ENCODE peak calls at places on chromosomes 11 and 22, in ten cellular contexts. S is neural crest cell; M is body of pancreas; E is glutamatergic neuron; C is K562; X is GM12878; P is activated CD8-positive, alpha-beta T cell treated with anti-CD3 and anti-CD28 coated beads for 36 hours; O is IMR-90; N is H9; H is foreskin fibroblast. J is an unnamed sample.
A peak's percentile ranks its signal among the peaks of the same experiment; 100 is the strongest.

GRCh38 chr11:27902981-27903624 is 202.8 kb upstream of the BDNF start:
- DNase-seq in S (no peak), M (no peak), E (no peak), C (no peak), X (no peak), P (no peak), O (peak; percentile 73), N (no peak), H (peak; percentile 65), J (peak; percentile 90)

GRCh38 chr11:93323747-93324146 is 6.8 kb upstream of the DEUP1 start:
- DNase-seq in S (no peak), M (no peak), E (no peak), C (no peak), X (no peak), P (no peak), O (no peak), N (no peak), H (no peak), J (no peak)

GRCh38 chr11:122399375-122399774 is 256.1 kb upstream of the UBASH3B start:
- DNase-seq in S (no peak), M (no peak), E (no peak), C (no peak), X (peak; percentile 48), P (no peak), O (no peak), N (no peak), H (no peak), J (no peak)

GRCh38 chr22:30867746-30868662 is 100.6 kb downstream of the MORC2 start:
- DNase-seq in S (no peak), M (no peak), E (no peak), C (no peak), X (no peak), P (no peak), O (no peak), N (peak; percentile 24), H (no peak), J (no peak)

GRCh38 chr11:3010521-3011275 is 18.6 kb upstream of the NAP1L4 start:
- DNase-seq in S (no peak), M (no peak), E (no peak), C (no peak), X (no peak), P (no peak), O (no peak), N (no peak), H (peak; percentile 24), J (no peak)

GRCh38 chr11:73226297-73227006 is 8.4 kb downstream of the P2RY2 start:
- DNase-seq in S (no peak), M (no peak), E (peak; percentile 2), C (no peak), X (no peak), P (no peak), O (no peak), N (no peak), H (no peak), J (no peak)

GRCh38 chr11:35082322-35083180 is 56.4 kb upstream of the CD44 start:
- DNase-seq in S (no peak), M (peak; percentile 80), E (no peak), C (peak; percentile 86), X (peak; percentile 83), P (peak; percentile 93), O (peak; percentile 83), N (peak; percentile 79), H (peak; percentile 86), J (peak; percentile 85)

GRCh38 chr22:29816980-29817379 is 21.1 kb downstream of the ASCC2 start:
- DNase-seq in S (no peak), M (no peak), E (no peak), C (no peak), X (no peak), P (no peak), O (no peak), N (no peak), H (no peak), J (no peak)

GRCh38 chr11:119589011-119589410 is 140.0 kb downstream of the NECTIN1 start:
- DNase-seq in S (no peak), M (no peak), E (no peak), C (no peak), X (no peak), P (no peak), O (no peak), N (no peak), H (no peak), J (no peak)

GRCh38 chr22:19912236-19912999 is 29.2 kb upstream of the COMT start:
- DNase-seq in S (no peak), M (no peak), E (no peak), C (no peak), X (no peak), P (no peak), O (no peak), N (peak; percentile 52), H (no peak), J (no peak)

GRCh38 chr22:19911540-19912235 is 29.9 kb upstream of the COMT start:
- DNase-seq in S (no peak), M (no peak), E (no peak), C (no peak), X (no peak), P (no peak), O (no peak), N (no peak), H (no peak), J (no peak)

GRCh38 chr22:19913337-19913936 is 28.1 kb upstream of the COMT start:
- DNase-seq in S (no peak), M (no peak), E (no peak), C (no peak), X (no peak), P (no peak), O (no peak), N (no peak), H (no peak), J (no peak)

GRCh38 chr22:19909350-19910179 is 32.0 kb upstream of the COMT start:
- DNase-seq in S (peak; percentile 86), M (peak; percentile 85), E (peak; percentile 89), C (peak; percentile 99), X (peak; percentile 32), P (peak; percentile 93), O (peak; percentile 73), N (peak; percentile 82), H (peak; percentile 62), J (peak; percentile 66)

DNA sequence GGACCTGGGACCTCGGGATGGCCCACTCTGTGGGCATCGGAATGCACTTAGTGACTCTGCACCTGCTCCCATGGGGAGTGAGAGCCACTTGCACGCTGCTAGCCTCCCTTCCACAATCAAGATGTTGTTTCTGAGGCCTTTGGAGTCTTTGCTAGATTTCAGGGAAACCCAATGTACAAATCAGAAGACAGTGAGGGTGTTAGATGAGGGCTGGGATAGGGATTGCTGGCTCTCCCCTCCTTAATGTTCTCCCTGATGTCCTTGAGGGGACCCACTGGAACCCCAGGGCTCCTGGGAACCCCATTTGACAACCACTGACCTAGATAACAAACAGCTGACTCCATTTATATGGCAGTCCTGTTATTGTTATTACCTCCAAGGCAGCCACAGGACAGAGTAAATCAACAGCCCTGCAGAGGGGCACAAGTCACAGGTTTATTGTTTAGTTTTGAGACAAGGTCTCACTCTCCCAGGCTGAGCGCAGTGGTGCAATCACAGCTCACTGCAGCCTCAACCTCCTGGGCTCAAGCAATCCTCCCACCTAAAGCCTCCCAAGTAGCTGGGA is 31.3 kb upstream of the COMT start:
- DNase-seq in S (no peak), M (no peak), E (no peak), C (no peak), X (no peak), P (no peak), O (no peak), N (no peak), H (no peak), J (no peak)
- TF ChIP-seq CTCF in S (no peak), M (no peak), E (peak; percentile 7), C (no peak), X (no peak), P (no peak), O (no peak), N (no peak), H (no peak), J (peak; percentile 33)

DNA sequence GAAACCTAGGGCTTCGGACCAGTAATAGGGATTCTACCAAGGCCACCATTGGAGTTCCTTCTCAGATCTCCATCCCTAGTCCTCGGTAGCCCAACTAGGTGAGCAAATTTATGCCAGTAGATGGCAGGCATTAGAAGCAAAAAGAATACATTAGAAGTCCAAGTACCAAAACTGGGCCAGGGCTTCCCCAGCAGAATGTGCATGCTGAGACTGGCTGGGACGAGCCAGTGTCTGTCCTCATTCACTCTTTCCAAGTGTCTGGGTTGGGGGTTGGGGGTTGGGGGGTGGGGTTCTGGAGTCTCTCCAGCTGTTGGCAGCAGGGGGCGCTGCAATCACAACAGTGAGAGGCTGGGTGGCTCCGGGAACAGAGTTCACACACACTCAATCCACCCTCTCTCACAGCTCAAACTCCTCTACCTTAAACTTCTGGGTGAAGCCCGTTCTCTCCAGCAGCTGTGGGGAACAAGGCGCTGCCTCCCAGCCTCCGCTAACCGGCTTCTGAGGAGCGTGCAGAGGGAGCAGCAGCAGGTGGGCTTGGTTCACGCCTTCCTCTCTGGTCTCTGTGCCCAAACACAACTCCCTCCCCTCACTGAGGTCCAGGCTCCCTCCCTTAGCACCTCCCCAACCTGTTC is 57.5 kb downstream of the BTG4 start:
- DNase-seq in S (peak; percentile 58), M (no peak), E (peak; percentile 74), C (peak; percentile 80), X (no peak), P (peak; percentile 87), O (peak; percentile 73), N (peak; percentile 84), H (peak; percentile 53), J (peak; percentile 59)
- TF ChIP-seq CTCF in S (peak; percentile 67), M (no peak), E (peak; percentile 64), C (peak; percentile 28), X (peak; percentile 52), P (peak; percentile 72), O (peak; percentile 56), N (peak; percentile 76), H (peak; percentile 34), J (peak; percentile 91)

DNA sequence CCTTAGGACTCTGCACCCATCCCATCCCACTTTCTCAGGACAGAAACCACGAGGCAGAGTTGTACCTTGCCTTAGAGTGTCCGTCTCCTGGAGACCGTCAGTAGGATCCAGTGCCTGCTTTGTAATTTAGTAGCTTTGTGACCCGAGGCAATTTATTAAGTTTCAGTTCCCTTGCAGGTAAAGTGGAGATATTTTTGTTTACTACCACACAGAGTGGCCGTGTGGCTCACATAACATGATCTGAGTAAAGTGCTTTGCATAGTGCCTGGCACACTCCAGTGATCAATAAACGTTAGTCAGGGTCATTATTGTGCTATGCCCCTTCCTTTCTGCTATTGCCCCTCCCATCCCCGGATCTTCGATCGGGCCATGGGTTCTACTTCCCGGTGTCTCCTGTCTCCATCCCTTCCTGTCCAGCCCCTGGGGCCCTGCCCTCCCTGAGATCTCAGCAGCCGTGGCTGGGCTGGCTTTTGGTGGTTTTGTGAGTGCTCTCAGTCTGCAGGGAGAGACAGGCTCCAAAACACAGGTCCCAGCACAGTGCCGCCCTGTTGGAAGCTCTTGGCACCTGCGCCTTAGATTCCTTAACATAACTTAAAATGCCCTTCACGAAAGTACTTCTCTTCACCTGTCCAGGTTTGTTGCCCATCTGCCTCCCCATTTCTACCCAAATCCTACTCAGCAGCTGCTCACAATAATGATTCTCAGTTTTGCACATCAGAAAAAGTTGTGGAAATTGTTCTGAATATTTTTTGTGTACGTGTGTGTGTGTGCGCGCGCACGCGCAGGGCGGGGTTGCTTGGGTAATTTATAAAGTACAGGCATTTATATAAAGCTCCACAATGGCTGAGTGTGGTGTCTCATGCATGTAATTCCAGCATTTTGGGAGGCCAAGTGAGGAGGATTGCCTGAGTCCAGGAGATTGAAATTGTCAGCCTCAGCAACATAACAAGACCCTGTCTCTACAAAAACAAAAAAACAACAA is 753.7 kb downstream of the NTM start:
- DNase-seq in S (no peak), M (no peak), E (no peak), C (no peak), X (peak; percentile 28), P (no peak), O (no peak), N (peak; percentile 37), H (no peak), J (no peak)
- TF ChIP-seq CTCF in S (peak; percentile 26), M (no peak), E (peak; percentile 23), C (no peak), X (no peak), P (no peak), O (no peak), N (peak; percentile 62), H (no peak), J (peak; percentile 41)

GRCh38 chr11:69086152-69086551 is 37.4 kb downstream of the TPCN2 start:
- DNase-seq in S (no peak), M (no peak), E (peak; percentile 19), C (no peak), X (no peak), P (no peak), O (no peak), N (no peak), H (no peak), J (no peak)
- TF ChIP-seq CTCF in S (no peak), M (no peak), E (no peak), C (peak; percentile 52), X (no peak), P (no peak), O (no peak), N (peak; percentile 38), H (no peak), J (peak; percentile 53)

J was measured in HFFc6.